ENCODE peak calls at places on chromosomes 12 and 14, in four cellular contexts. One of them, this sample, is unnamed. For H3K36me3, the result is how much of the 10 kb centered on the place peaks cover.

GRCh38 chr14:52000019-52000582 is 10.8 kb downstream of the RTRAF start:
- DNase-seq in IMR-90: peak
- DNase-seq in mesendoderm: no peak
- DNase-seq in fibroblast of lung: no peak
- DNase-seq in this sample: peak

GRCh38 chr12:112375105-112375504 is 7.1 kb downstream of the HECTD4 start:
- DNase-seq in mesendoderm: no peak
- DNase-seq in IMR-90: no peak
- DNase-seq in fibroblast of lung: no peak
- DNase-seq in this sample: no peak

GRCh38 chr12:22043943-22044342 is 2.1 kb upstream of the CMAS start:
- DNase-seq in mesendoderm: peak
- DNase-seq in fibroblast of lung: no peak
- DNase-seq in IMR-90: no peak
- DNase-seq in this sample: no peak

GRCh38 chr12:12267801-12268200 is 957 bp upstream of the LRP6 start:
- DNase-seq in IMR-90: no peak
- DNase-seq in fibroblast of lung: no peak
- DNase-seq in mesendoderm: peak
- DNase-seq in this sample: no peak

GRCh38 chr12:61251076-61251475 is 1009.1 kb upstream of the USP15 start:
- DNase-seq in fibroblast of lung: no peak
- DNase-seq in IMR-90: no peak
- DNase-seq in mesendoderm: no peak
- DNase-seq in this sample: no peak

GRCh38 chr14:51999084-51999483 is 9.7 kb downstream of the RTRAF start:
- DNase-seq in mesendoderm: no peak
- DNase-seq in IMR-90: peak
- DNase-seq in fibroblast of lung: peak
- DNase-seq in this sample: peak

GRCh38 chr14:103501921-103502669 is 20.5 kb downstream of the CKB start:
- DNase-seq in fibroblast of lung: no peak
- DNase-seq in mesendoderm: no peak
- DNase-seq in IMR-90: no peak
- DNase-seq in this sample: no peak

GRCh38 chr12:111404362-111405148 is 1.2 kb upstream of the SH2B3 start:
- DNase-seq in fibroblast of lung: peak
- DNase-seq in mesendoderm: peak
- DNase-seq in IMR-90: no peak
- DNase-seq in this sample: peak

GRCh38 chr12:63942464-63943241 is 98.2 kb downstream of the SRGAP1 start:
- DNase-seq in mesendoderm: no peak
- DNase-seq in IMR-90: no peak
- DNase-seq in fibroblast of lung: no peak
- DNase-seq in this sample: no peak

GRCh38 chr14:32331227-32331597 is 2.1 kb downstream of the AKAP6 start:
- DNase-seq in IMR-90: no peak
- DNase-seq in mesendoderm: no peak
- DNase-seq in fibroblast of lung: no peak
- DNase-seq in this sample: no peak

GRCh38 chr12:109082751-109083150 is 10.5 kb downstream of the ALKBH2 start:
- DNase-seq in IMR-90: no peak
- DNase-seq in mesendoderm: no peak
- DNase-seq in fibroblast of lung: no peak
- DNase-seq in this sample: no peak

GRCh38 chr12:50043854-50044253 is 13.5 kb upstream of the ASIC1 start:
- DNase-seq in IMR-90: no peak
- DNase-seq in mesendoderm: no peak
- DNase-seq in fibroblast of lung: no peak
- DNase-seq in this sample: no peak

GRCh38 chr14:72389200-72389599 is 457.0 kb downstream of the RGS6 start:
- DNase-seq in mesendoderm: no peak
- DNase-seq in fibroblast of lung: no peak
- DNase-seq in IMR-90: no peak
- DNase-seq in this sample: no peak

GRCh38 chr14:70707138-70708038 is 65.7 kb downstream of the TTC9 start:
- DNase-seq in fibroblast of lung: no peak
- DNase-seq in IMR-90: peak
- DNase-seq in mesendoderm: peak
- DNase-seq in this sample: peak

GRCh38 chr12:128797119-128798118 is 26.3 kb downstream of the SLC15A4 start:
- DNase-seq in mesendoderm: peak
- DNase-seq in IMR-90: peak
- DNase-seq in fibroblast of lung: peak
- DNase-seq in this sample: no peak

GRCh38 chr12:117857632-117858274 is 111.0 kb downstream of the KSR2 start:
- DNase-seq in mesendoderm: peak
- DNase-seq in IMR-90: peak
- DNase-seq in fibroblast of lung: peak
- DNase-seq in this sample: peak

GRCh38 chr12:109558374-109559199 is 14.7 kb downstream of the MMAB start:
- DNase-seq in fibroblast of lung: no peak
- DNase-seq in mesendoderm: no peak
- DNase-seq in IMR-90: no peak
- DNase-seq in this sample: no peak

GRCh38 chr12:100793182-100793581 is 1.4 kb upstream of the ANO4 start:
- DNase-seq in IMR-90: peak
- DNase-seq in mesendoderm: peak
- DNase-seq in fibroblast of lung: peak
- DNase-seq in this sample: peak

GRCh38 chr12:2944401-2945047 is 14.7 kb upstream of the TEAD4 start:
- DNase-seq in mesendoderm: peak
- DNase-seq in fibroblast of lung: peak
- DNase-seq in IMR-90: peak
- DNase-seq in this sample: peak

GRCh38 chr12:128940090-128940888 is 87.0 kb downstream of the GLT1D1 start:
- DNase-seq in fibroblast of lung: no peak
- DNase-seq in mesendoderm: no peak
- DNase-seq in IMR-90: no peak
- DNase-seq in this sample: no peak

GRCh38 chr12:75825686-75826085 is 205.9 kb downstream of the PHLDA1 start:
- DNase-seq in fibroblast of lung: peak
- DNase-seq in IMR-90: peak
- DNase-seq in mesendoderm: no peak
- DNase-seq in this sample: peak

GRCh38 chr14:70856851-70857498 is 47.7 kb upstream of the MAP3K9 start:
- DNase-seq in fibroblast of lung: peak
- DNase-seq in IMR-90: peak
- DNase-seq in mesendoderm: no peak
- DNase-seq in this sample: peak

GRCh38 chr12:51482808-51483532 is 58.3 kb downstream of the SLC4A8 start:
- DNase-seq in IMR-90: no peak
- DNase-seq in fibroblast of lung: peak
- DNase-seq in mesendoderm: no peak
- DNase-seq in this sample: no peak

GRCh38 chr12:52903855-52904508 is 894 bp downstream of the KRT8 start:
- DNase-seq in mesendoderm: peak
- DNase-seq in IMR-90: no peak
- DNase-seq in fibroblast of lung: peak
- DNase-seq in this sample: peak

GRCh38 chr12:112555621-112556233 is 137.0 kb downstream of the PTPN11 start:
- DNase-seq in IMR-90: no peak
- DNase-seq in fibroblast of lung: no peak
- DNase-seq in mesendoderm: no peak
- DNase-seq in this sample: no peak

GRCh38 chr12:67650528-67651379 is 2.2 kb downstream of the DYRK2 start:
- DNase-seq in fibroblast of lung: no peak
- DNase-seq in IMR-90: no peak
- DNase-seq in mesendoderm: peak
- DNase-seq in this sample: peak

GRCh38 chr12:16112626-16113560 is 164.6 kb downstream of the SLC15A5 start:
- DNase-seq in IMR-90: no peak
- DNase-seq in mesendoderm: peak
- DNase-seq in fibroblast of lung: no peak
- DNase-seq in this sample: no peak

GRCh38 chr14:100677925-100678765 is 48.5 kb upstream of the DLK1 start:
- DNase-seq in fibroblast of lung: peak
- DNase-seq in mesendoderm: no peak
- DNase-seq in IMR-90: peak
- DNase-seq in this sample: no peak

GRCh38 chr14:68027276-68027675 is 207.7 kb downstream of the RAD51B start:
- DNase-seq in IMR-90: peak
- DNase-seq in fibroblast of lung: peak
- DNase-seq in mesendoderm: no peak
- DNase-seq in this sample: peak

GRCh38 chr14:101814869-101815268 is 53.4 kb downstream of the PPP2R5C start:
- DNase-seq in mesendoderm: no peak
- DNase-seq in fibroblast of lung: no peak
- DNase-seq in IMR-90: no peak
- DNase-seq in this sample: no peak
- H3K4me2 ChIP-seq in mesendoderm: no peak
- H3K4me2 ChIP-seq in fibroblast of lung: no peak
- H3K4me2 ChIP-seq in IMR-90: no peak
- H3K4me2 ChIP-seq in this sample: no peak

DNA sequence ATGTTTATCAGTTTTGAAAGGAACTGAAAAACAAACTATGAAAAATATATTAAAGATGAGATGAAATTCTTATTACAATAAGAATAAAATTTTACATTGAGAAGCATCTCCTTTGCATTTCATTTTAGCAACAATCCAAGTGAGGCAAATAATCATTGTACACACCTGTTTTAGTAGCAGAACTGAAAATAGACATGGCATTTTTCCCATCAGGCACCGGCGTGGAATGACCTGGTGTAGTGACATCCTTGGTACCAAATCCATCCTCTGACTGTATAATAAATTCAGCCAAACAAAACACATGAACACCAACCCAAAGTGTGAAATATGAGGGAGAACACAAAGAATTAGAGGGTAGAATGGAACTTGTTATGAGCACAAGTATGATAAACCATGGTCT is 271.4 kb downstream of the MED13L start:
- DNase-seq in mesendoderm: no peak
- DNase-seq in IMR-90: no peak
- DNase-seq in fibroblast of lung: no peak
- DNase-seq in this sample: no peak
- H3K36me3 ChIP-seq in mesendoderm: under half
- H3K36me3 ChIP-seq in IMR-90: under half
- H3K36me3 ChIP-seq in fibroblast of lung: under half
- H3K36me3 ChIP-seq in this sample: half or more

GRCh38 chr12:93134893-93135285 is 205.8 kb upstream of the EEA1 start:
- DNase-seq in IMR-90: no peak
- DNase-seq in mesendoderm: no peak
- DNase-seq in fibroblast of lung: no peak
- DNase-seq in this sample: no peak

GRCh38 chr12:93134175-93134574 is 205.1 kb upstream of the EEA1 start:
- DNase-seq in mesendoderm: no peak
- DNase-seq in IMR-90: no peak
- DNase-seq in fibroblast of lung: no peak
- DNase-seq in this sample: no peak

GRCh38 chr12:93136243-93137015 is 207.3 kb upstream of the EEA1 start:
- DNase-seq in mesendoderm: no peak
- DNase-seq in fibroblast of lung: no peak
- DNase-seq in IMR-90: no peak
- DNase-seq in this sample: no peak

GRCh38 chr12:93133361-93133760 is 204.3 kb upstream of the EEA1 start:
- DNase-seq in mesendoderm: no peak
- DNase-seq in fibroblast of lung: no peak
- DNase-seq in IMR-90: no peak
- DNase-seq in this sample: no peak

GRCh38 chr12:93135286-93136239 is 206.5 kb upstream of the EEA1 start:
- DNase-seq in fibroblast of lung: peak
- DNase-seq in IMR-90: peak
- DNase-seq in mesendoderm: no peak
- DNase-seq in this sample: peak
- H3K4me2 ChIP-seq in fibroblast of lung: no peak
- H3K4me2 ChIP-seq in IMR-90: peak
- H3K4me2 ChIP-seq in mesendoderm: no peak
- H3K4me2 ChIP-seq in this sample: peak

GRCh38 chr12:124351422-124351821 is 56.5 kb downstream of the RFLNA start:
- DNase-seq in IMR-90: no peak
- DNase-seq in fibroblast of lung: no peak
- DNase-seq in mesendoderm: no peak
- DNase-seq in this sample: no peak
- H3K36me3 ChIP-seq in IMR-90: half or more
- H3K36me3 ChIP-seq in fibroblast of lung: under half
- H3K36me3 ChIP-seq in mesendoderm: under half
- H3K36me3 ChIP-seq in this sample: half or more

GRCh38 chr14:34554540-34555250 is 15.2 kb upstream of the EAPP start:
- DNase-seq in fibroblast of lung: peak
- DNase-seq in mesendoderm: peak
- DNase-seq in IMR-90: peak
- DNase-seq in this sample: peak
- H3K4me2 ChIP-seq in fibroblast of lung: no peak
- H3K4me2 ChIP-seq in mesendoderm: no peak
- H3K4me2 ChIP-seq in IMR-90: peak
- H3K4me2 ChIP-seq in this sample: peak

GRCh38 chr12:121516437-121517011 is 64.3 kb downstream of the KDM2B start:
- DNase-seq in fibroblast of lung: no peak
- DNase-seq in mesendoderm: peak
- DNase-seq in IMR-90: no peak
- DNase-seq in this sample: no peak
- H3K36me3 ChIP-seq in fibroblast of lung: under half
- H3K36me3 ChIP-seq in mesendoderm: under half
- H3K36me3 ChIP-seq in IMR-90: under half
- H3K36me3 ChIP-seq in this sample: under half

DNA sequence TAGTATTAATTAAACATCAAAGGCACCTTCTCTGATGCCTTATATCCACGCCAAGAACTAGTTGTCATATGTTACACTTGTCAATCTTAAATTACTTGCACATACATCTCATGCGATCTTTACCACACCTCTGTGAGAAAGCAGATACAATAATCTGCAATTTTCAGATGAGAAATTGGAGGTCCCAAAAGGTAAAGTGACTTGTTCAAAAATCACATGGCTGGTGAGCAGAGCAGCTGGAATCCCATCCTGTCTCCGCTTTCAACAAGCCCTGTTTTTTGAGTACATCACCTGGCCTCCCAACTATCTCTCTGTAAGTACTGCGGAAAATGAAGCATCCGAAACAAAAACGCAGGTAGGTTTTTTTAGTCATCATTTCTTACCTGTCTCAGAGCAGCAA is 203.4 kb upstream of the FOXN3 start:
- DNase-seq in fibroblast of lung: no peak
- DNase-seq in mesendoderm: no peak
- DNase-seq in IMR-90: no peak
- DNase-seq in this sample: no peak
- H3K4me2 ChIP-seq in fibroblast of lung: no peak
- H3K4me2 ChIP-seq in mesendoderm: no peak
- H3K4me2 ChIP-seq in IMR-90: no peak
- H3K4me2 ChIP-seq in this sample: no peak

DNA sequence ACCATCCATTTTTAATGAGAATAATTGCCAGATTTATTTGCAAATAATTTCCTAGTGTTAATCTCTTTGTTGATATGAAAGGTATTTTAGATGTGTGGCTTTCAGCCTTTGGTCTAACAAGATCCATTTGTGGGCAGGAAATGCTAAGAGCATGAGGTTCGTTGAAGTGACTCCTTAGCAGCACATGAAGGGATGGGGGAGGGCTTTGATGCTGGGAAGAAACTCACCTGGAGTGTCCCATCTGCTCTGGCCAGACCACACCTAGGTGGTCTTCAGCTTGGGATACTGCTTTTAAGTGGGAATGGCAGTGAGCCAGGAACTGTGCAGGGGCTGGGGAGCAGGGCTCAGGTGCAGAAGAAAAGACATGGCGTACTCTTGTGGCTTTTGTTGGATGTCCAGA is 13.6 kb downstream of the SFSWAP start:
- DNase-seq in IMR-90: peak
- DNase-seq in mesendoderm: peak
- DNase-seq in fibroblast of lung: no peak
- DNase-seq in this sample: peak
- H3K36me3 ChIP-seq in IMR-90: under half
- H3K36me3 ChIP-seq in mesendoderm: under half
- H3K36me3 ChIP-seq in fibroblast of lung: under half
- H3K36me3 ChIP-seq in this sample: half or more

This sample was measured in GM23248.